ENCODE peak calls at places on chromosomes 13 and 19, in eight cellular contexts. L is PC-9, W is ascending aorta, D is cardiac fibroblast, N is endothelial cell of umbilical vein, H is lower lobe of right lung, G is left ventricle myocardium inferior, K is transverse colon. O is an unnamed sample.

GRCh38 chr13:59745395-59745788 is 418.3 kb downstream of the DIAPH3 start:
- DNase-seq in L (no peak), H (no peak), W (no peak), G (no peak), D (peak; percentile 73), N (no peak), K (no peak), O (no peak)

GRCh38 chr19:55519461-55520311 is 17.2 kb downstream of the SBK2 start:
- DNase-seq in D (peak; percentile 94), K (no peak), H (no peak), G (no peak), L (peak; percentile 84), N (no peak), W (no peak), O (no peak)

GRCh38 chr13:100738176-100738855 is 63.7 kb upstream of the TMTC4 start:
- DNase-seq in D (no peak), W (no peak), L (no peak), K (no peak), N (no peak), H (no peak), G (no peak), O (no peak)

GRCh38 chr13:96617528-96617927 is 376.7 kb downstream of the OXGR1 start:
- DNase-seq in G (no peak), L (no peak), H (no peak), D (no peak), K (no peak), W (no peak), N (no peak), O (no peak)

GRCh38 chr19:46759817-46760333 is 13.6 kb upstream of the STRN4 start:
- DNase-seq in G (no peak), N (no peak), H (no peak), D (peak; percentile 94), L (no peak), K (no peak), W (peak; percentile 73), O (no peak)

GRCh38 chr19:56834564-56835375 is 5.8 kb downstream of the PEG3 start:
- DNase-seq in L (no peak), H (no peak), K (no peak), N (no peak), W (no peak), G (no peak), D (no peak), O (no peak)

GRCh38 chr13:35797946-35798345 is 321.5 kb upstream of the MAB21L1 start:
- DNase-seq in G (no peak), N (no peak), H (no peak), W (no peak), K (no peak), L (no peak), D (peak; percentile 9), O (no peak)

GRCh38 chr13:48595330-48596127 is 58.2 kb upstream of the CYSLTR2 start:
- DNase-seq in W (no peak), K (peak; percentile 64), H (no peak), L (no peak), N (peak; percentile 91), D (peak; percentile 85), G (peak; percentile 49), O (no peak)

GRCh38 chr19:45169602-45170001 is 8.4 kb downstream of the TRAPPC6A start:
- DNase-seq in K (no peak), W (no peak), N (no peak), H (no peak), L (no peak), D (no peak), G (no peak), O (no peak)

GRCh38 chr13:48902421-48902820 is 73.3 kb upstream of the FNDC3A start:
- DNase-seq in H (no peak), W (no peak), G (no peak), L (no peak), N (no peak), D (peak; percentile 70), K (no peak), O (no peak)

GRCh38 chr19:53977991-53978731 is 13.3 kb upstream of the CACNG6 start:
- DNase-seq in G (peak; percentile 50), K (no peak), D (peak; percentile 97), W (peak; percentile 67), L (no peak), H (peak; percentile 64), N (peak; percentile 94), O (no peak)

GRCh38 chr13:112746044-112746443 is 56.2 kb downstream of the ATP11A start:
- DNase-seq in H (peak; percentile 77), L (no peak), G (no peak), N (no peak), W (no peak), D (no peak), K (no peak), O (no peak)

GRCh38 chr13:101536079-101536478 is 83.6 kb downstream of the ITGBL1 start:
- DNase-seq in G (no peak), K (no peak), N (peak; percentile 37), W (no peak), D (no peak), H (no peak), L (no peak), O (no peak)

GRCh38 chr19:38488096-38488495 is 54.6 kb downstream of the RYR1 start:
- DNase-seq in H (no peak), G (no peak), K (no peak), L (no peak), N (no peak), W (no peak), D (no peak), O (no peak)

GRCh38 chr19:28012361-28012760 is 1200.6 kb downstream of the UQCRFS1 start:
- DNase-seq in G (no peak), W (no peak), N (no peak), L (no peak), D (no peak), K (no peak), H (no peak), O (no peak)
- TF ChIP-seq CTCF in G (no peak), W (no peak), N (no peak), L (no peak), D (no peak), K (no peak), H (no peak), O (no peak)

DNA sequence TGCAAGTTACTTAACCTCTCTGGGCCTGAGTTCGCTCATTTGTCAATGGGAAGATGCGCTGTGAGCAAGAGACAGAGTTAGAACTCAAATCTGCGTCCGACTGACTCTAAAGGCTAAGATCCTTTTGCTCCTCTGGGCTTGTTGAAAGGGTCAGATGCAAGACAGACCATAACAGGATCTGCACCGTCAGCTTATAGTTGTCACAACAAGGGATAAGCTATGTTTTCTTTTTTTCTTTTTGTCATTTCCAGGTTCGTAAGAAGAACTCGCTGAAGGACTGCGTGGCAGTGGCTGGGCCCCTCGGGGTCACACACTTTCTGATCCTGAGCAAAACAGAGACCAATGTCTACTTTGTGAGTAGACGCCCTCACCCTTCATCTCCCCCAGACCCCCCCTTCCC is 1.1 kb downstream of the PPAN start:
- DNase-seq in K (no peak), D (no peak), N (no peak), L (no peak), W (no peak), H (no peak), G (no peak), O (no peak)
- H3K4me3 ChIP-seq in K (peak overlapping the region; percentile 51), D (peak overlapping the region; percentile 66), N (peak overlapping the region; percentile 98), L (peak overlapping the region; percentile 98), W (peak overlapping the region; percentile 88), H (peak overlapping the region; percentile 97), G (peak overlapping the region; percentile 99), O (peak overlapping the region; percentile 88)

DNA sequence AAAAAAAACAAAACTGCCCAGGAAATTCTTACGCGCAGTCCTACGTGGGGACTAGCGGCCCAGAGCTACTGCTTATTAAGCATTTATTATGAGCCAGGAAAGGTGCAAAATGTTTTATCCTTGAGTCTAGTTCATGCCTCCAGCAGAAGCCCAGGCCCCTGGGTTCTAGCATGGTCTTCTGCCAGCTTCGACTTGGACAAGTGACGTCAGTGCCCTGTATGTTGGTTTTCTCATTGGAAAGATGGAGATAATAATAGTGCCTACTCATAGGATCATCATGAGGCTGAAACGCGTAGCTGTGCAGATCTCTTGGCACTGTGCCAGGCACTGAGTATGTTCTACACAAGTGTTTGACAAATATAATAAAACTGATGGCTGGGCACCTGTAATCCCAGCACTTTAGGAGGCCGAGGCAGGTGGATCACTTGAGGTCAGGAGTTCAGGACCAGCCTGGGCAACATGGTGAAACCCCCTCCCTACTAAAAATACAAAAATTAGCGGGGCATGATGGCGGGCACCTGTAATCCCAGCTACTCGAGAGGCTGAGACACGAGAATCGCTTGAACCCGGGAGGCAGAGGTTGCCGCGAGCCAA is 12.4 kb upstream of the SULT2B1 start:
- DNase-seq in N (peak; percentile 10), D (peak; percentile 84), H (no peak), L (no peak), K (peak; percentile 61), W (no peak), G (no peak), O (peak; percentile 45)
- TF ChIP-seq CTCF in N (no peak), D (no peak), H (no peak), L (no peak), K (no peak), W (no peak), G (no peak), O (no peak)

GRCh38 chr19:1469200-1469935 is 9.6 kb downstream of the C19orf25 start:
- DNase-seq in G (no peak), H (peak; percentile 34), L (no peak), D (no peak), W (no peak), K (no peak), N (no peak), O (no peak)
- H3K4me3 ChIP-seq in G (peak overlapping the region; percentile 75), H (peak overlapping the region; percentile 54), L (no peak overlapping the region), D (no peak overlapping the region), W (peak overlapping the region; percentile 63), K (no peak overlapping the region), N (no peak overlapping the region), O (no peak overlapping the region)

GRCh38 chr19:35996777-35997176 is 1.8 kb downstream of the SDHAF1 start:
- DNase-seq in W (no peak), H (no peak), L (no peak), N (no peak), D (no peak), K (no peak), G (no peak), O (no peak)
- TF ChIP-seq CTCF in W (no peak), H (no peak), L (no peak), N (no peak), D (no peak), K (no peak), G (no peak), O (no peak)

GRCh38 chr19:43634516-43634876 is 5.2 kb downstream of the CADM4 start:
- DNase-seq in G (no peak), K (no peak), N (no peak), L (no peak), H (no peak), D (no peak), W (no peak), O (no peak)
- H3K4me3 ChIP-seq in G (peak overlapping the region; percentile 11), K (no peak overlapping the region), N (no peak overlapping the region), L (no peak overlapping the region), H (no peak overlapping the region), D (no peak overlapping the region), W (no peak overlapping the region), O (peak overlapping the region; percentile 51)

O was measured in retinal pigment epithelial cell.